ENCODE peak calls at places on chromosomes 13 and 19, in seven cellular contexts. O is HFF-Myc; F is CD4-positive, CD25-positive, alpha-beta regulatory T cell; G is astrocyte of the spinal cord; C is heart left ventricle; L is AG10803; W is fibroblast of lung. M is an unnamed sample.

GRCh38 chr13:46165485-46166220 is 16.3 kb downstream of the LCP1 start:
- DNase-seq in O (no peak), F (no peak), G (peak), C (no peak), L (no peak), W (no peak), M (no peak)

GRCh38 chr13:39820606-39821005 is 165.1 kb downstream of the COG6 start:
- DNase-seq in O (no peak), F (no peak), G (no peak), C (no peak), L (no peak), W (no peak), M (no peak)

GRCh38 chr13:25598421-25598820 is 226.6 kb downstream of the ATP8A2 start:
- DNase-seq in O (no peak), F (no peak), G (no peak), C (no peak), L (no peak), W (no peak), M (no peak)

GRCh38 chr13:50161052-50161451 is 145.8 kb downstream of the KCNRG start:
- DNase-seq in O (no peak), F (no peak), G (no peak), C (no peak), L (peak), W (peak), M (no peak)

GRCh38 chr13:100491164-100491847 is 97.3 kb downstream of the GGACT start:
- DNase-seq in O (no peak), F (no peak), G (peak), C (no peak), L (peak), W (peak), M (no peak)

GRCh38 chr19:6271721-6272410 is 7.9 kb downstream of the MLLT1 start:
- DNase-seq in O (no peak), F (no peak), G (peak), C (peak), L (peak), W (peak), M (no peak)

GRCh38 chr19:47075179-47075811 is 26.9 kb upstream of the TMEM160 start:
- DNase-seq in O (no peak), F (no peak), G (no peak), C (no peak), L (peak), W (peak), M (no peak)

GRCh38 chr19:16023558-16023915 is 52.8 kb upstream of the TPM4 start:
- DNase-seq in O (no peak), F (no peak), G (no peak), C (no peak), L (no peak), W (no peak), M (no peak)

GRCh38 chr19:3403489-3404323 is 37.3 kb downstream of the NFIC start:
- DNase-seq in O (peak), F (no peak), G (peak), C (peak), L (peak), W (peak), M (peak)

GRCh38 chr19:51019544-51019925 is at the start of gene KLK10:
- DNase-seq in O (no peak), F (no peak), G (no peak), C (no peak), L (no peak), W (no peak), M (no peak)
- H3K4me3 ChIP-seq in O (no peak), F (no peak), G (no peak), C (peak), L (no peak), W (no peak), M (no peak)

DNA sequence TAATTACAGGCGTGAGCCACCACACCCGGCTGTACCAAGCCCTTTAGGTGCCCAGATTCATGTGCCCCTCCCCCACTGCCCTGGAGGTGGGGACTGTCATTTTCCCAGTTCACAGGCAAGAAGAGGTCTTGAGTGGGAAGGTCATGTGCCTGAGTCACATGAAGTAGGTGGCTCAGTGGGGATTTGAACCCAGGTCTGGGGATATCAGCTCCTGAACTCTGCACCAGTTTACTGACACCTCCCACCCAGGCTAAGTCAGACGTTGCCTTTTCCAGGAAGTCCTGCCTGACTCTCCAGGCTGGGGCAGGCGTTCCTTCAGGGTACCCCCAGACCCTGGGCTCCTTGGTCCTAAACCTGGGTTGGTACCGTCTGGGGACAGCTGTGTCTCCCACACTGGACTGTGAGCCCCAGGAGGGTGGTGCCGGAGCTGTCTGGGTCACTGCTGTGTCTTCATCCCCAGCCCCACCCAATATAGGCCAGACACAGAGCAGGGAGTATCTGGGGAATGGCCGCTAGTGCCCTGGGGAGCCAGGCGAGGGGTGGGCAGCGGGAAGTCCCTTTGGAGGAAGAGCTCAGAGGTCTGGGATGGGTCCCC is 8.6 kb downstream of the VASP start:
- DNase-seq in O (no peak), F (no peak), G (no peak), C (no peak), L (no peak), W (no peak), M (no peak)
- H3K4me3 ChIP-seq in O (no peak), F (no peak), G (no peak), C (no peak), L (no peak), W (no peak), M (no peak)

DNA sequence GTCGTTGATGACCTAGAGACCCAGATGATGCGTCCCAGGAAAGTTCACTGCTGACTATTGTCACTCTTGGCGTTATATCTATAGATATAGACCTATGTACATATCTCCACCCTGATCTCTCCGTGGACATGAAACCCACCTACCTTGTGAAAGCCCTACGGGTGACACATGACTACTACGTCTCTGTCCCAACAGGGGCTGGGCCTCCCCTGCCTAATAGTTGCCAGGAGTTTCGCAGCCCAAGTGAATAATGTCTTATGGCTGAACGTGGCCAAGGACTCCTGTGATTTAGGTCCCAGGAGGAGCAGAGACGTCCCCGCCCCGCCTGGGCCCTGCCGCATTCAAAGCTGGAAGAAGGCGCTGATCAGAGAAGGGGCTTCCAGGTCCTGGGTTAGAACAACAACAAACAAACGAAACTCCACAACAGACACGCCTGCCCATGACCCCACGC is 4.9 kb upstream of the POU4F1 start:
- DNase-seq in O (no peak), F (no peak), G (no peak), C (no peak), L (no peak), W (no peak), M (no peak)
- H3K4me3 ChIP-seq in O (peak), F (peak), G (no peak), C (peak), L (peak), W (peak), M (no peak)

GRCh38 chr13:35474551-35474950 is 1.9 kb downstream of the MAB21L1 start:
- DNase-seq in O (no peak), F (no peak), G (peak), C (no peak), L (no peak), W (peak), M (no peak)

GRCh38 chr13:35471466-35472307 is 4.8 kb downstream of the MAB21L1 start:
- DNase-seq in O (no peak), F (no peak), G (peak), C (no peak), L (peak), W (peak), M (no peak)

GRCh38 chr13:35470671-35471465 is 5.6 kb downstream of the MAB21L1 start:
- DNase-seq in O (no peak), F (no peak), G (peak), C (peak), L (peak), W (peak), M (no peak)

GRCh38 chr13:35469781-35470380 is 6.6 kb downstream of the MAB21L1 start:
- DNase-seq in O (no peak), F (no peak), G (no peak), C (no peak), L (no peak), W (no peak), M (no peak)

GRCh38 chr13:35472308-35473008 is 4.0 kb downstream of the MAB21L1 start:
- DNase-seq in O (no peak), F (peak), G (peak), C (no peak), L (no peak), W (no peak), M (no peak)
- H3K4me3 ChIP-seq in O (peak), F (no peak), G (peak), C (no peak), L (peak), W (no peak), M (no peak)

GRCh38 chr19:56476093-56476492 is 1.1 kb downstream of the ZNF667 start:
- DNase-seq in O (no peak), F (no peak), G (no peak), C (no peak), L (no peak), W (no peak), M (no peak)
- H3K4me3 ChIP-seq in O (peak), F (no peak), G (no peak), C (no peak), L (peak), W (no peak), M (peak)

GRCh38 chr13:110307697-110308376 is 753 bp downstream of the COL4A2 start:
- DNase-seq in O (no peak), F (no peak), G (no peak), C (peak), L (peak), W (peak), M (no peak)
- H3K4me3 ChIP-seq in O (peak), F (no peak), G (peak), C (peak), L (peak), W (peak), M (peak)

DNA sequence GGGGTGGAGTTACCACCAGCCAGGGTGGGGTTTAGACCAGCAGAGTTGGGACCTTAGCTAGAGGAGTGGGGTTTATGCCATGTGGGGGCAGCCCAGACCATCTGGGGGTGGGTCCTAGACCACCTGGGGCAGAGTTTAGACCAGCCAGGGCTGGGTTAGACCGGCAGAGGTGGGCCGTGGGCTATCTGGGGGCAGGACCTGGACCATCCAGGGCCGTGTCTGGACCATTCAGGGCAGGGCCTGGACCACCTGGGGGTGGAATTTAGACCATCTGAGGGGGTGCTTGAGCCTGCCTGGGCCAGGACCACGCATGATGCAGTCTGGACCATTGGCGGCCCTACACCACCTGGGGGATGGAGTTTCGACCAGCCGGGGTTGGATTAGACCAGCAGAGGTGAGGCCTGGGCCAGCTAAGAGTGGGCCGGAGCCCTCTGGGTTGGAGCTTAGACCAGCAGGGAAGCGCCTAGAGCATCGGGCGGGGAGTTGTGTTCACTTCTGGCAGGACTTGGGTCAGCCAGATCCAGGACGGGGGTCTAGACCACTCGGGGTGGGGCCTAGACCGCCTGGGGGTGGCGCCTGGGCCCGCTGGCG is 9.9 kb upstream of the CACNG6 start:
- DNase-seq in O (no peak), F (no peak), G (no peak), C (no peak), L (no peak), W (no peak), M (no peak)
- H3K4me3 ChIP-seq in O (no peak), F (no peak), G (no peak), C (no peak), L (no peak), W (no peak), M (no peak)